ENCODE peak calls at places on chromosomes 11 and 22, in ten cellular contexts. E, C, M, P, U, G, Q, R, K and D are unnamed samples.

GRCh38 chr22:36879775-36880174 is 19.0 kb downstream of the NCF4 start:
- DNase-seq in E (no peak), P (no peak), G (no peak), M (no peak), K (no peak), C (no peak), R (peak), U (no peak), Q (no peak), D (no peak)

GRCh38 chr11:1104411-1105182 is 29.9 kb downstream of the MUC2 start:
- DNase-seq in U (peak), C (no peak), M (no peak), G (no peak), P (peak), E (no peak), Q (no peak), R (no peak), K (no peak), D (no peak)

GRCh38 chr11:117805048-117805447 is 8.0 kb upstream of the DSCAML1 start:
- DNase-seq in M (no peak), U (no peak), E (no peak), K (no peak), G (no peak), P (no peak), C (no peak), R (no peak), Q (no peak), D (no peak)

GRCh38 chr11:13343931-13344717 is 66.5 kb downstream of the BMAL1 start:
- DNase-seq in G (peak), P (peak), U (peak), Q (no peak), M (peak), E (peak), C (peak), R (peak), K (peak), D (peak)

GRCh38 chr11:124643605-124644425 is 21.2 kb downstream of the TBRG1 start:
- DNase-seq in P (no peak), M (no peak), E (no peak), C (no peak), K (no peak), Q (no peak), R (peak), U (no peak), G (no peak), D (no peak)

GRCh38 chr22:50148991-50149721 is 21.4 kb upstream of the PANX2 start:
- DNase-seq in U (peak), K (no peak), C (peak), E (peak), M (peak), Q (no peak), R (no peak), G (peak), P (no peak), D (peak)

GRCh38 chr11:13277719-13278619 is at the start of gene BMAL1:
- DNase-seq in R (no peak), P (peak), K (peak), U (peak), C (no peak), M (peak), Q (peak), G (peak), E (peak), D (no peak)

GRCh38 chr11:20275987-20276660 is 87.4 kb upstream of the HTATIP2 start:
- DNase-seq in M (no peak), P (no peak), R (no peak), E (no peak), K (no peak), G (no peak), C (no peak), U (no peak), Q (no peak), D (no peak)

GRCh38 chr11:69461272-69461962 is 20.0 kb upstream of the LINC01488 start:
- DNase-seq in C (no peak), G (no peak), E (no peak), U (peak), R (no peak), P (no peak), K (no peak), Q (no peak), M (no peak), D (no peak)

GRCh38 chr22:20955548-20955947 is 11.5 kb upstream of the AIFM3 start:
- DNase-seq in C (no peak), R (no peak), M (no peak), E (no peak), U (no peak), K (no peak), P (no peak), G (no peak), Q (no peak), D (no peak)

GRCh38 chr11:126124284-126124683 is 61.6 kb upstream of the CDON start:
- DNase-seq in E (no peak), M (no peak), P (no peak), U (no peak), R (no peak), G (no peak), Q (no peak), C (no peak), K (peak), D (no peak)

GRCh38 chr11:114284021-114284420 is 12.2 kb upstream of the NNMT start:
- DNase-seq in U (no peak), C (no peak), R (no peak), M (no peak), G (no peak), P (no peak), Q (no peak), E (no peak), K (no peak), D (no peak)

GRCh38 chr11:30147293-30147692 is 83.5 kb upstream of the FSHB start:
- DNase-seq in U (no peak), G (no peak), P (no peak), R (no peak), K (no peak), E (no peak), C (no peak), Q (no peak), M (no peak), D (no peak)

GRCh38 chr11:30143098-30143705 is 87.6 kb upstream of the FSHB start:
- DNase-seq in E (no peak), C (peak), M (no peak), P (no peak), G (no peak), Q (no peak), R (no peak), K (no peak), U (no peak), D (peak)
- TF ChIP-seq CTCF in E (peak), C (peak), M (peak), P (peak), G (peak), Q (no peak), R (peak), K (no peak), U (peak), D (peak)

GRCh38 chr11:96242971-96243647 is 99.9 kb downstream of the MAML2 start:
- DNase-seq in G (peak), R (peak), C (no peak), M (peak), K (peak), U (peak), P (peak), Q (peak), E (peak), D (peak)

GRCh38 chr11:96242191-96242845 is 100.7 kb downstream of the MAML2 start:
- DNase-seq in Q (no peak), G (no peak), K (no peak), M (no peak), R (no peak), E (no peak), C (peak), P (no peak), U (no peak), D (no peak)

GRCh38 chr11:96238563-96239166 is 104.3 kb downstream of the MAML2 start:
- DNase-seq in G (no peak), P (no peak), C (no peak), M (no peak), Q (no peak), U (no peak), R (no peak), K (no peak), E (no peak), D (no peak)

GRCh38 chr11:96237759-96238158 is 105.2 kb downstream of the MAML2 start:
- DNase-seq in C (no peak), G (no peak), K (no peak), R (no peak), E (no peak), Q (no peak), M (no peak), P (no peak), U (no peak), D (no peak)

GRCh38 chr11:96241351-96241841 is 101.6 kb downstream of the MAML2 start:
- DNase-seq in M (no peak), U (no peak), Q (no peak), G (no peak), P (no peak), R (no peak), E (no peak), K (no peak), C (peak), D (no peak)
- TF ChIP-seq CTCF in M (peak), U (no peak), Q (no peak), G (no peak), P (no peak), R (peak), E (no peak), K (no peak), C (peak), D (no peak)

DNA sequence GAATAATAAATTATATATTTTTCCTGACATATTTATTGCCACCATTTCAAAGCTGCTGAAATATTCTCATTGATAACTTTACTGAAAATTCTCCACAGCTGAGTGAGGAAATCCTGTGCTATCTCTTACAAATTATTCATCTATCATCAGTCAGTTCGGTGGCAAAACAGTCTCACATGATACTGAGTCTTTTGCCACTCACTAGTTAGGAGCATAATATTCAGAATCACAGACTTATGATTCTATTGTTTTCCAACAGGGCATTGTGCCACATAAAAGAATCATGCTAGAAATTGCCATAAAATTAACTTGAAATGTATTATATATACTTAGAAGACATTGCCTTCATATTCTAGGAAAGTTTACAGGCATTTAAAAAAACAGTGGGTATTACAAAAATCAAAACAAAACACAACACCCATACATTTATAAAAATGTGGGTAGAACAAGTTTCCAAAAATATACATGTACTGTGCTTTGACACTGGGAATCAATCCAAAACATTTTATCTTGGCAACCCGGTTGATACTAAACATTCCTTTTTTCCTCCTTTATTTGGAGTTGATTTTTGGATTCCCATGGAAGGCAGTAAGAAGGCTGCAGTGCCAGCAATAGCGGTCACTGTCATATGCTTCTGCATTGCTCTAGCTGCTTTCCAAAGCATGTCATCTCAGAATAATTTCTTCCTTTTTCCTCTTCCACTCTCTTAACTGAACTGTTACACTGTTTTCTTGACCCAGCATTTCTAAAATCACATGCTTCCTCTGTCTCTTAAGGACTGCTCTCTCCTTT is 42.5 kb downstream of the ATG16L2 start:
- DNase-seq in P (no peak), M (no peak), E (no peak), Q (no peak), K (no peak), U (no peak), R (no peak), G (no peak), C (no peak), D (no peak)
- TF ChIP-seq CTCF in P (no peak), M (no peak), E (no peak), Q (no peak), K (no peak), U (no peak), R (no peak), G (no peak), C (no peak), D (no peak)

GRCh38 chr11:7170431-7170830 is 81.3 kb upstream of the SYT9 start:
- DNase-seq in M (no peak), U (no peak), E (no peak), G (no peak), Q (no peak), C (no peak), P (no peak), R (no peak), K (no peak), D (no peak)

GRCh38 chr11:7168741-7168990 is 79.9 kb downstream of the RBMXL2 start:
- DNase-seq in R (no peak), Q (no peak), K (no peak), P (no peak), M (no peak), G (no peak), C (no peak), U (no peak), E (no peak), D (no peak)

GRCh38 chr11:7165911-7166310 is 77.1 kb downstream of the RBMXL2 start:
- DNase-seq in P (no peak), R (no peak), M (no peak), C (no peak), K (no peak), E (no peak), G (peak), Q (no peak), U (no peak), D (no peak)

DNA sequence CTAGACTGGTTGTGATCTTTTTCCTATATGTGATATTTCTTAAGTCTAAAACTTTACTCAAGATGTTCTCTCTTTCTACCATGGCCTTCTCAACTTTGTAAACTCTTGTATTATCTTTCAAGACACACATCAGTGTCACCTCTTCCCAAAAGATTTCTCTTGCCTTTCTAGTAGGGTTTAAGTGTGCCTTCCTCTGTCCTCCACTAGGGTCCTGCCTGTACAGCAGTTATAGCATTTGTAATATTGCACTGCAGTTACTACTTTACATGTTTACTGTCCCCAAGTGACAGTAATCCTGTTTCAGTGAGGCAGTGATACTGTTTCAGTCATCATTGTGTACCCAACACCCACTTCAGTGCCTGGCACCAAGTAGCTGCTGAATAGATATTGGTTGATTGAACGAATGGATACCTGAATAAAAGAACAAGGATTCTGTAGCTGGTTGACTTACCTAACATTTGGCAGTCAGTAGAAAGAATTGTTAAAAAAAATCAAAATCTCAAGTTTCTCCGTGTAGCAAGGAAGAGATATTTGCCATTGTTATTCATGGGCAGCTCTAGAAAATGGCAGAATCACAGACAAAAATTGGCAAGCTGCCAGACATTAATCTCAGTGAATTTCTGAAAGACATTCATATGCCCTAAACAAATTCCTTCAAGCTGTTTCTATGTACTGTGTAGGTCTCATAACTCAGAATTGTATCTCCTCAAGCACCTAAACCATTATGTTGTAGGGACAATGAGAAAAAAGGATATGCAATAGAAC is 79.4 kb downstream of the RBMXL2 start:
- DNase-seq in U (no peak), K (no peak), P (no peak), R (no peak), M (no peak), G (no peak), E (no peak), C (no peak), Q (no peak), D (no peak)
- TF ChIP-seq CTCF in U (no peak), K (no peak), P (no peak), R (no peak), M (no peak), G (no peak), E (peak), C (peak), Q (no peak), D (no peak)

GRCh38 chr11:46202149-46202548 is 75.3 kb upstream of the CREB3L1 start:
- DNase-seq in U (no peak), R (no peak), E (no peak), K (no peak), C (no peak), G (no peak), Q (no peak), M (no peak), P (no peak), D (no peak)

GRCh38 chr11:46200537-46201281 is 76.8 kb upstream of the CREB3L1 start:
- DNase-seq in G (no peak), Q (no peak), U (no peak), C (no peak), P (no peak), M (no peak), K (no peak), E (no peak), R (no peak), D (no peak)

GRCh38 chr11:46198873-46199250 is 77.6 kb upstream of the PHF21A start:
- DNase-seq in R (no peak), M (no peak), Q (no peak), K (no peak), C (no peak), E (no peak), P (no peak), U (no peak), G (no peak), D (no peak)

GRCh38 chr11:46203746-46204145 is 73.7 kb upstream of the CREB3L1 start:
- DNase-seq in C (no peak), Q (no peak), M (no peak), U (no peak), R (no peak), G (no peak), K (no peak), P (no peak), E (no peak), D (no peak)

DNA sequence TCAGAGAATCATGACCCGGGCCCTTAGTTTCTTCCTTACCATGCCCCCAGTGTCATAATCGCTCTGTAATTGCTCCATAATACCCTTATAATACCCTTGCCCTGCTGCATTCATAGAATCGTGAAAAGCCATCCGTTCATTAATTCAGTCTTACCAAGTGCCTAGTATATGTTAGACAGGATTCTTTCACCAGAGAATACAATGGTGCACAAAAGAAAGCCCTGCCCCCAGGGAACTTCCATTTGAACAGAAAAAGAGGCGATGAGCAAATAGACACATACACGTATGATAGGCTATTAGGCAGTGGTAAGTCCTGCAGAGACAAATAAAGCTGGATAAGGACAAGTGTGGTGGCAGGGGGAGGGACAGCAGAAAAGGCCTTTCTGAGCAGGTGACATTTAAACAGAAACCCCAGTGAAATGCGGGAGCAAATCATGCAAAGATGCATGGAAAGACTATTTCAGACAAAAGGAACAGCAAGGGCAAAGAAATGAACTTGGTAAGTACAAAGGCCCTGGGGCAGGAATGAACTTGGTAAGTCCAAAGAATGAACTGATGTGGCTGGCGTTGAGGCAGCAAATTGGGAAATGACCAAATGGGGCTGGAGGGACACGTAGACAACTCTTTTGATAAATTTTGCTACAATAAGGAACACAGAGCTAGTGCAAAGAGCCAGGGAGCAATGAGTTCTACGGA is 74.6 kb upstream of the CREB3L1 start:
- DNase-seq in R (no peak), U (no peak), Q (no peak), E (no peak), K (no peak), M (no peak), G (no peak), P (no peak), C (no peak), D (no peak)
- TF ChIP-seq CTCF in R (no peak), U (no peak), Q (no peak), E (no peak), K (no peak), M (no peak), G (no peak), P (no peak), C (no peak), D (no peak)